ENCODE peak calls at places on chromosome 16, in six cellular contexts. H is activated T-cell treated with anti-CD3 and anti-CD28 coated beads, Interleukin-2, amount 50 U/mL, for 72 hours; Z is NCI-H1048; P is EL; Q is keratinocyte; G is LoVo. O is an unnamed sample.

GRCh38 chr16:13305019-13305755 is 403.8 kb downstream of the SHISA9 start:
- DNase-seq in H (no peak), Z (no peak), P (no peak), Q (no peak), G (no peak), O (peak; percentile 67)

GRCh38 chr16:73047536-73048291 is at the start of gene ZFHX3:
- DNase-seq in H (peak; percentile 53), Z (no peak), P (peak; percentile 77), Q (no peak), G (peak; percentile 58), O (peak; percentile 85)

GRCh38 chr16:10981697-10982216 is 37.4 kb downstream of the CLEC16A start:
- DNase-seq in H (peak; percentile 69), Z (peak; percentile 22), P (no peak), Q (no peak), G (no peak), O (no peak)

GRCh38 chr16:88634141-88634993 is 4.0 kb upstream of the IL17C start:
- DNase-seq in H (peak; percentile 74), Z (no peak), P (peak; percentile 70), Q (no peak), G (no peak), O (peak; percentile 33)

GRCh38 chr16:90011196-90011819 is 7.9 kb downstream of the DBNDD1 start:
- DNase-seq in H (no peak), Z (no peak), P (no peak), Q (no peak), G (no peak), O (no peak)

GRCh38 chr16:10121496-10121895 is 60.7 kb downstream of the GRIN2A start:
- DNase-seq in H (no peak), Z (no peak), P (peak; percentile 92), Q (peak; percentile 26), G (no peak), O (peak; percentile 95)

GRCh38 chr16:4870138-4870671 is 22.9 kb downstream of the UBN1 start:
- DNase-seq in H (no peak), Z (no peak), P (no peak), Q (no peak), G (no peak), O (no peak)

GRCh38 chr16:70736454-70737376 is 50.9 kb upstream of the MTSS2 start:
- DNase-seq in H (peak; percentile 52), Z (no peak), P (no peak), Q (no peak), G (no peak), O (no peak)

GRCh38 chr16:57255686-57256415 is 10.8 kb downstream of the ARL2BP start:
- DNase-seq in H (no peak), Z (no peak), P (no peak), Q (no peak), G (no peak), O (peak; percentile 56)

GRCh38 chr16:12057276-12057675 is 80.7 kb downstream of the SNX29 start:
- DNase-seq in H (no peak), Z (no peak), P (peak; percentile 38), Q (no peak), G (no peak), O (no peak)

GRCh38 chr16:86015606-86016005 is 116.6 kb downstream of the IRF8 start:
- DNase-seq in H (no peak), Z (no peak), P (no peak), Q (no peak), G (no peak), O (no peak)

GRCh38 chr16:50857881-50858280 is 116.0 kb downstream of the CYLD start:
- DNase-seq in H (no peak), Z (no peak), P (no peak), Q (no peak), G (no peak), O (no peak)